ENCODE peak calls at places on chromosome 4, in ten cellular contexts. M is prostate gland, H is transverse colon, J is ovary, T is sigmoid colon, U is K562, Q is esophagus muscularis mucosa, A is tibial nerve, X is HCT116, W is stomach. D is an unnamed sample.
A peak's percentile ranks its signal among the peaks of the same experiment; 100 is the strongest.

GRCh38 chr4:150310159-150310895 is 232.1 kb downstream of the DCLK2 start:
- DNase-seq in M (no peak), H (no peak), J (no peak), T (no peak), U (no peak), Q (no peak), A (no peak), X (no peak), W (no peak), D (no peak)

GRCh38 chr4:127174731-127175130 is 458.0 kb upstream of the INTU start:
- DNase-seq in M (no peak), H (no peak), J (no peak), T (no peak), U (no peak), Q (no peak), A (no peak), X (no peak), W (no peak), D (no peak)

GRCh38 chr4:184548651-184549341 is 74.4 kb upstream of the IRF2 start:
- DNase-seq in M (no peak), H (peak; percentile 84), J (no peak), T (no peak), U (no peak), Q (no peak), A (no peak), X (no peak), W (no peak), D (peak; percentile 72)

GRCh38 chr4:151801547-151802516 is 41.0 kb upstream of the GATB start:
- DNase-seq in M (peak; percentile 5), H (peak; percentile 31), J (no peak), T (no peak), U (peak; percentile 69), Q (no peak), A (peak; percentile 27), X (peak; percentile 51), W (peak; percentile 58), D (no peak)

GRCh38 chr4:123064390-123064789 is 142.0 kb upstream of the NUDT6 start:
- DNase-seq in M (no peak), H (no peak), J (no peak), T (no peak), U (no peak), Q (no peak), A (no peak), X (no peak), W (no peak), D (no peak)

GRCh38 chr4:66433706-66434105 is 763.4 kb upstream of the EPHA5 start:
- DNase-seq in M (no peak), H (no peak), J (no peak), T (no peak), U (no peak), Q (no peak), A (no peak), X (no peak), W (no peak), D (no peak)

GRCh38 chr4:47406408-47406807 is 57.1 kb downstream of the COMMD8 start:
- DNase-seq in M (no peak), H (no peak), J (no peak), T (no peak), U (no peak), Q (no peak), A (no peak), X (no peak), W (no peak), D (no peak)

GRCh38 chr4:72186714-72187113 is 154.9 kb downstream of the NPFFR2 start:
- DNase-seq in M (no peak), H (no peak), J (no peak), T (no peak), U (no peak), Q (no peak), A (no peak), X (no peak), W (no peak), D (no peak)

GRCh38 chr4:25065901-25066610 is 35.3 kb upstream of the LGI2 start:
- DNase-seq in M (no peak), H (no peak), J (no peak), T (no peak), U (no peak), Q (no peak), A (no peak), X (no peak), W (no peak), D (no peak)

GRCh38 chr4:73860884-73861283 is 7.8 kb downstream of the PF4V1 start:
- DNase-seq in M (no peak), H (no peak), J (no peak), T (no peak), U (no peak), Q (no peak), A (no peak), X (no peak), W (no peak), D (no peak)

GRCh38 chr4:176769519-176769918 is 23.2 kb downstream of the VEGFC start:
- DNase-seq in M (no peak), H (no peak), J (no peak), T (no peak), U (no peak), Q (no peak), A (no peak), X (no peak), W (no peak), D (no peak)

GRCh38 chr4:143186634-143187033 is 1.9 kb downstream of the USP38 start:
- DNase-seq in M (no peak), H (no peak), J (no peak), T (no peak), U (no peak), Q (no peak), A (no peak), X (no peak), W (no peak), D (no peak)

GRCh38 chr4:53987761-53988171 is 76.6 kb downstream of the CHIC2 start:
- DNase-seq in M (no peak), H (no peak), J (no peak), T (no peak), U (no peak), Q (no peak), A (no peak), X (peak; percentile 26), W (no peak), D (no peak)

GRCh38 chr4:173167793-173168395 is 717 bp upstream of the GALNT7 start:
- DNase-seq in M (peak; percentile 26), H (peak; percentile 57), J (peak; percentile 47), T (peak; percentile 67), U (peak; percentile 41), Q (no peak), A (no peak), X (peak; percentile 52), W (peak; percentile 48), D (peak; percentile 51)

GRCh38 chr4:59258002-59258401 is 1942.1 kb upstream of the ADGRL3 start:
- DNase-seq in M (no peak), H (no peak), J (no peak), T (no peak), U (no peak), Q (no peak), A (no peak), X (no peak), W (no peak), D (no peak)

GRCh38 chr4:986428-986948 is 356 bp upstream of the IDUA start:
- DNase-seq in M (no peak), H (no peak), J (no peak), T (no peak), U (no peak), Q (no peak), A (no peak), X (no peak), W (no peak), D (no peak)
- H3K27ac ChIP-seq in M (peak overlapping the region; percentile 57), H (peak overlapping the region; percentile 81), J (no peak overlapping the region), T (peak overlapping the region; percentile 72), U (peak overlapping the region; percentile 79), Q (peak overlapping the region; percentile 42), A (peak overlapping the region; percentile 83), X (peak overlapping the region; percentile 88), W (peak overlapping the region; percentile 89), D (peak overlapping the region; percentile 81)

GRCh38 chr4:102575369-102576129 is 74.4 kb downstream of the NFKB1 start:
- DNase-seq in M (peak; percentile 14), H (no peak), J (no peak), T (no peak), U (no peak), Q (no peak), A (no peak), X (no peak), W (no peak), D (no peak)

GRCh38 chr4:102579794-102580462 is 78.8 kb downstream of the NFKB1 start:
- DNase-seq in M (no peak), H (no peak), J (no peak), T (no peak), U (no peak), Q (no peak), A (no peak), X (no peak), W (no peak), D (no peak)

GRCh38 chr4:102580463-102580842 is 79.3 kb downstream of the NFKB1 start:
- DNase-seq in M (no peak), H (no peak), J (no peak), T (no peak), U (no peak), Q (no peak), A (no peak), X (no peak), W (no peak), D (no peak)

GRCh38 chr4:102578270-102578669 is 77.1 kb downstream of the NFKB1 start:
- DNase-seq in M (no peak), H (no peak), J (no peak), T (no peak), U (no peak), Q (no peak), A (no peak), X (no peak), W (no peak), D (no peak)

DNA sequence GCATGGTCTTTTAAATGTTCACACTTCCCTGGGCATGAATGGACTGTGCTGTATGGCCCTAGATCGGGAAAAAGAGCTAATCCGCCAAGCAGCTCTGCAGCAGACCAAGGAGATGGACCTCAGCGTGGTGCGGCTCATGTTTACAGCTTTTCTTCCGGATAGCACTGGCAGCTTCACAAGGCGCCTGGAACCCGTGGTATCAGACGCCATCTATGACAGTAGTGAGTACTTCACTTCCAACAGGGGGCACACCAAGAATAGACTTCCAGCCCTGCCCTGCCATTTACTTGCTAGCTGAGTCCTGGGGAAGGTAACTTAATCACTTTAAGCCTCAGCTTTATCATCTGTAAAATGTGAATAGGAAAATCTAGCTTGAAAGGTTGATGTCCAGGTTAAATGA is 77.7 kb downstream of the NFKB1 start:
- DNase-seq in M (no peak), H (no peak), J (no peak), T (no peak), U (no peak), Q (no peak), A (no peak), X (no peak), W (no peak), D (no peak)
- TF ChIP-seq CTCF in M (no peak), H (no peak), J (no peak), T (no peak), U (peak; percentile 25), Q (no peak), A (no peak), X (peak; percentile 18), W (no peak), D (no peak)

GRCh38 chr4:141636077-141636770 is at the start of gene IL15:
- DNase-seq in M (peak; percentile 58), H (peak; percentile 90), J (peak; percentile 60), T (peak; percentile 79), U (no peak), Q (no peak), A (peak; percentile 27), X (peak; percentile 36), W (peak; percentile 79), D (peak; percentile 91)
- TF ChIP-seq POLR2A in M (peak; percentile 8), H (no peak), J (no peak), T (no peak), U (no peak), Q (no peak), A (peak; percentile 5), X (no peak), W (no peak), D (no peak)

GRCh38 chr4:21765810-21766407 is 182.7 kb downstream of the KCNIP4 start:
- DNase-seq in M (peak; percentile 7), H (peak; percentile 19), J (no peak), T (no peak), U (peak; percentile 38), Q (no peak), A (peak; percentile 32), X (peak; percentile 18), W (peak; percentile 34), D (no peak)
- H3K27ac ChIP-seq in M (no peak overlapping the region), H (no peak overlapping the region), J (no peak overlapping the region), T (no peak overlapping the region), U (no peak overlapping the region), Q (no peak overlapping the region), A (no peak overlapping the region), X (no peak overlapping the region), W (no peak overlapping the region), D (no peak overlapping the region)